ENCODE peak calls at places on chromosomes 1 and 21, in ten cellular contexts. H is HFF-Myc, F is uterus, J is activated B cell treated with CpG ODN at 0.5 μM for 24 hours, W is AG09309, M is LNCaP clone FGC, B is neural crest cell, R is upper lobe of right lung, G is coronary artery, U is astrocyte. A is an unnamed sample.
A peak's percentile ranks its signal among the peaks of the same experiment; 100 is the strongest.

GRCh38 chr1:181626252-181626938 is 143.1 kb downstream of the CACNA1E start:
- DNase-seq in W (no peak), B (no peak), G (no peak), J (no peak), R (no peak), H (no peak), F (no peak), U (no peak), M (no peak), A (no peak)

GRCh38 chr1:36400825-36401601 is 3.3 kb upstream of the LSM10 start:
- DNase-seq in B (peak; percentile 66), F (peak; percentile 73), W (peak; percentile 82), R (peak; percentile 91), H (no peak), G (no peak), U (no peak), J (no peak), M (no peak), A (peak; percentile 94)

GRCh38 chr1:42801832-42802483 is 15.0 kb upstream of the ERMAP start:
- DNase-seq in B (no peak), F (no peak), H (no peak), M (no peak), J (no peak), R (no peak), U (no peak), W (peak; percentile 8), G (no peak), A (no peak)

GRCh38 chr1:47508900-47509488 is 71.2 kb downstream of the FOXD2 start:
- DNase-seq in B (no peak), G (no peak), F (no peak), W (peak; percentile 2), M (no peak), H (no peak), U (no peak), R (no peak), J (no peak), A (no peak)

GRCh38 chr1:47818682-47819502 is 178.3 kb downstream of the TRABD2B start:
- DNase-seq in M (no peak), J (no peak), W (no peak), B (no peak), H (no peak), F (no peak), U (peak; percentile 6), G (no peak), R (no peak), A (no peak)

GRCh38 chr1:206799311-206799710 is 27.0 kb upstream of the IL10 start:
- DNase-seq in U (no peak), F (no peak), H (no peak), R (no peak), G (no peak), J (no peak), B (no peak), M (no peak), W (no peak), A (no peak)

GRCh38 chr1:198449727-198450433 is 90.6 kb downstream of the ATP6V1G3 start:
- DNase-seq in J (no peak), M (no peak), G (no peak), W (no peak), R (no peak), U (peak; percentile 72), F (no peak), B (no peak), H (no peak), A (no peak)

GRCh38 chr1:77354996-77355395 is 73.2 kb downstream of the AK5 start:
- DNase-seq in J (no peak), G (no peak), F (no peak), H (no peak), W (no peak), U (no peak), B (no peak), R (no peak), M (no peak), A (no peak)

GRCh38 chr1:40532844-40533424 is 1.5 kb downstream of the ZNF684 start:
- DNase-seq in J (no peak), H (no peak), R (no peak), B (peak; percentile 26), W (no peak), F (no peak), U (peak; percentile 34), M (no peak), G (no peak), A (peak; percentile 46)

GRCh38 chr1:218886472-218886871 is 287.2 kb upstream of the LYPLAL1 start:
- DNase-seq in M (no peak), B (no peak), R (no peak), J (no peak), H (peak; percentile 47), U (peak; percentile 40), F (peak; percentile 23), W (no peak), G (no peak), A (no peak)

GRCh38 chr1:112808861-112809684 is 93.9 kb upstream of the PPM1J start:
- DNase-seq in J (peak; percentile 53), G (no peak), H (no peak), M (no peak), B (peak; percentile 86), W (no peak), R (peak; percentile 88), F (peak; percentile 55), U (peak; percentile 31), A (peak; percentile 57)

GRCh38 chr1:208988811-208989222 is 594.7 kb upstream of the CAMK1G start:
- DNase-seq in J (no peak), G (no peak), M (no peak), U (peak; percentile 43), R (no peak), H (peak; percentile 7), W (peak; percentile 29), B (no peak), F (no peak), A (no peak)

GRCh38 chr1:204975568-204976235 is 67.3 kb upstream of the CNTN2 start:
- DNase-seq in F (peak; percentile 46), J (peak; percentile 38), M (no peak), R (no peak), H (no peak), B (peak; percentile 83), W (no peak), U (no peak), G (no peak), A (no peak)

GRCh38 chr1:111733183-111733995 is 5.8 kb downstream of the INKA2 start:
- DNase-seq in U (peak; percentile 58), M (no peak), F (no peak), W (peak; percentile 40), R (no peak), B (no peak), J (no peak), G (peak; percentile 77), H (peak; percentile 90), A (peak; percentile 95)

GRCh38 chr1:201988593-201988992 is 6.1 kb downstream of the RNPEP start:
- DNase-seq in H (no peak), F (peak; percentile 9), M (no peak), B (no peak), R (peak; percentile 27), W (no peak), J (no peak), G (no peak), U (no peak), A (no peak)

GRCh38 chr1:22428672-22429071 is 23.0 kb upstream of the ZBTB40 start:
- DNase-seq in B (no peak), J (no peak), F (no peak), W (no peak), G (no peak), U (peak; percentile 27), H (no peak), M (no peak), R (no peak), A (no peak)

GRCh38 chr1:46405724-46406123 is 11.6 kb downstream of the FAAH start:
- DNase-seq in G (no peak), U (no peak), B (no peak), R (peak; percentile 62), F (no peak), J (no peak), M (no peak), H (no peak), W (no peak), A (no peak)

GRCh38 chr21:17732306-17732705 is 86.8 kb downstream of the C21orf91 start:
- DNase-seq in M (peak; percentile 62), U (peak; percentile 25), J (no peak), R (no peak), G (no peak), H (no peak), W (no peak), F (no peak), B (no peak), A (no peak)

DNA sequence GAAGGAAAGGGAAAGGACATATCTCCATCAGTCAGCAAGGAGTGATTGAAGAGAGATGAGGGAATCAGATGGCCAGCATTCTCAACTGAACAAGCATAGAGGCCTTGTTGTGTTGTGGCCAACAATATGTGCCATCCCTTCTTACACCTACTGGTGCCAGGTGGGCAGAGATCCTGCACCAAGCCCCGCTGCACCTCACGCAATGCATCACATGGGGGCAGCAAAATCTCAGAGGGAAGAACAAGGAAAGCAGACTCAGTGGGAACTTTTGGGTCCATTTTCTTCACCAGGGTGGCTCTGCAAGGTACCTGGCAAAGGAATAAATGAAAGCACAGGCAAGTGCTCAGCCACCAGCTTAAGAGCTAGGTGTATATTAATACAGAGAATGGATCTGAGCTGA is 33.2 kb downstream of the HSD3B2 start:
- DNase-seq in B (no peak), U (no peak), J (no peak), M (no peak), W (no peak), G (no peak), H (no peak), F (no peak), R (no peak), A (no peak)
- TF ChIP-seq CTCF in B (no peak), U (no peak), J (no peak), M (peak; percentile 35), W (peak; percentile 7), G (no peak), H (peak; percentile 18), F (no peak), R (peak; percentile 8), A (no peak)

DNA sequence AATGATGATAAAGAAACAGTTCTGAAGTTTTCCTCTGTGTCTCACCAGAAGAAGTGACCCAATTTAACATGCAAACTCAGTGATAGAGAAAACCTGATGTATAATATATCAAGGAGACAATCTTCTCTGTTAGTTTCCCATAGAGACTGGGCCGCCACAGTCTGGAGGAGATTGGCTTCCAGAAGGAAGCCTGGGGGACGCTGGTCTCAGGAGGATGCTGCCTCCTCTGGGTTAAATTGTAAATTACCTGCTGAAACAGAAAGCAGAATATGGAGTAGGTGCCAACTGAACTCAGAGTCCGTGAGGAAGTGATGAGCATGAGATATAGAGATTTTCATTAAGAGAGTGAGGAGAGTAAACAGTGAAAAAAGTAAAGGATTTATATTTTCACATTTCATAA is 15.8 kb downstream of the OR14I1 start:
- DNase-seq in J (no peak), W (no peak), B (no peak), U (no peak), G (no peak), R (no peak), F (no peak), M (peak; percentile 31), H (no peak), A (no peak)
- TF ChIP-seq CTCF in J (no peak), W (no peak), B (no peak), U (no peak), G (no peak), R (peak; percentile 6), F (no peak), M (peak; percentile 74), H (no peak), A (peak; percentile 43)

GRCh38 chr1:243792891-243793290 is 57.2 kb downstream of the AKT3 start:
- DNase-seq in U (no peak), W (no peak), H (no peak), B (no peak), F (no peak), J (no peak), M (no peak), G (no peak), R (no peak), A (no peak)
- TF ChIP-seq CTCF in U (no peak), W (no peak), H (no peak), B (no peak), F (no peak), J (no peak), M (no peak), G (no peak), R (no peak), A (no peak)

GRCh38 chr1:53688703-53689102 is 50.3 kb downstream of the GLIS1 start:
- DNase-seq in G (no peak), U (no peak), W (no peak), B (no peak), J (no peak), R (no peak), H (no peak), M (no peak), F (no peak), A (no peak)
- TF ChIP-seq CTCF in G (no peak), U (no peak), W (no peak), B (no peak), J (no peak), R (no peak), H (no peak), M (peak; percentile 16), F (no peak), A (no peak)